ENCODE peak calls at places on chromosomes 11 and 22, in nine cellular contexts. One of them, this sample, is unnamed.

GRCh38 chr22:23688571-23688970 is 2.2 kb upstream of the RGL4 start:
- DNase-seq in GDM1: no peak
- DNase-seq in NCI-H2081: no peak
- DNase-seq in stimulated activated CD4-positive, alpha-beta T cell treated with anti-CD3 and anti-CD28 coated beads, Interleukin-15, amount 100 ng/mL, for 1 hour: no peak
- DNase-seq in globus pallidus: no peak
- DNase-seq in Daoy: no peak
- DNase-seq in progenitor cell of endocrine pancreas: no peak
- DNase-seq in HCT116: no peak
- DNase-seq in T follicular helper cell: no peak
- DNase-seq in this sample: no peak

GRCh38 chr11:2444301-2445106 is at the start of the genes KCNQ1 and TRPM5:
- DNase-seq in GDM1: peak; percentile 62
- DNase-seq in NCI-H2081: no peak
- DNase-seq in stimulated activated CD4-positive, alpha-beta T cell treated with anti-CD3 and anti-CD28 coated beads, Interleukin-15, amount 100 ng/mL, for 1 hour: peak; percentile 55
- DNase-seq in globus pallidus: peak; percentile 9
- DNase-seq in Daoy: peak; percentile 54
- DNase-seq in progenitor cell of endocrine pancreas: peak; percentile 64
- DNase-seq in HCT116: peak; percentile 24
- DNase-seq in T follicular helper cell: peak; percentile 71
- DNase-seq in this sample: no peak

GRCh38 chr22:45452565-45453449 is 39.3 kb downstream of the RIBC2 start:
- DNase-seq in GDM1: no peak
- DNase-seq in NCI-H2081: no peak
- DNase-seq in stimulated activated CD4-positive, alpha-beta T cell treated with anti-CD3 and anti-CD28 coated beads, Interleukin-15, amount 100 ng/mL, for 1 hour: no peak
- DNase-seq in globus pallidus: no peak
- DNase-seq in Daoy: peak; percentile 42
- DNase-seq in progenitor cell of endocrine pancreas: no peak
- DNase-seq in HCT116: no peak
- DNase-seq in T follicular helper cell: no peak
- DNase-seq in this sample: no peak

GRCh38 chr22:48858121-48858520 is 969.6 kb downstream of the BRD1 start:
- DNase-seq in GDM1: no peak
- DNase-seq in NCI-H2081: no peak
- DNase-seq in stimulated activated CD4-positive, alpha-beta T cell treated with anti-CD3 and anti-CD28 coated beads, Interleukin-15, amount 100 ng/mL, for 1 hour: no peak
- DNase-seq in globus pallidus: no peak
- DNase-seq in Daoy: no peak
- DNase-seq in progenitor cell of endocrine pancreas: no peak
- DNase-seq in HCT116: no peak
- DNase-seq in T follicular helper cell: no peak
- DNase-seq in this sample: no peak

GRCh38 chr11:27200779-27201453 is 160.3 kb downstream of the BBOX1 start:
- DNase-seq in GDM1: no peak
- DNase-seq in NCI-H2081: no peak
- DNase-seq in stimulated activated CD4-positive, alpha-beta T cell treated with anti-CD3 and anti-CD28 coated beads, Interleukin-15, amount 100 ng/mL, for 1 hour: no peak
- DNase-seq in globus pallidus: no peak
- DNase-seq in Daoy: no peak
- DNase-seq in progenitor cell of endocrine pancreas: no peak
- DNase-seq in HCT116: no peak
- DNase-seq in T follicular helper cell: no peak
- DNase-seq in this sample: no peak

GRCh38 chr11:61023086-61024035 is 51.9 kb downstream of the CD6 start:
- DNase-seq in GDM1: no peak
- DNase-seq in NCI-H2081: no peak
- DNase-seq in stimulated activated CD4-positive, alpha-beta T cell treated with anti-CD3 and anti-CD28 coated beads, Interleukin-15, amount 100 ng/mL, for 1 hour: peak; percentile 48
- DNase-seq in globus pallidus: no peak
- DNase-seq in Daoy: no peak
- DNase-seq in progenitor cell of endocrine pancreas: no peak
- DNase-seq in HCT116: no peak
- DNase-seq in T follicular helper cell: no peak
- DNase-seq in this sample: no peak

GRCh38 chr11:71447791-71448256 is 369 bp downstream of the DHCR7 start:
- DNase-seq in GDM1: no peak
- DNase-seq in NCI-H2081: peak; percentile 31
- DNase-seq in stimulated activated CD4-positive, alpha-beta T cell treated with anti-CD3 and anti-CD28 coated beads, Interleukin-15, amount 100 ng/mL, for 1 hour: no peak
- DNase-seq in globus pallidus: no peak
- DNase-seq in Daoy: no peak
- DNase-seq in progenitor cell of endocrine pancreas: no peak
- DNase-seq in HCT116: no peak
- DNase-seq in T follicular helper cell: no peak
- DNase-seq in this sample: no peak

GRCh38 chr11:38784164-38784563 is 2186.1 kb upstream of the RAG2 start:
- DNase-seq in GDM1: no peak
- DNase-seq in NCI-H2081: no peak
- DNase-seq in stimulated activated CD4-positive, alpha-beta T cell treated with anti-CD3 and anti-CD28 coated beads, Interleukin-15, amount 100 ng/mL, for 1 hour: no peak
- DNase-seq in globus pallidus: no peak
- DNase-seq in Daoy: no peak
- DNase-seq in progenitor cell of endocrine pancreas: no peak
- DNase-seq in HCT116: no peak
- DNase-seq in T follicular helper cell: no peak
- DNase-seq in this sample: no peak

GRCh38 chr11:73350908-73351636 is 25.1 kb upstream of the RELT start:
- DNase-seq in GDM1: peak; percentile 44
- DNase-seq in NCI-H2081: peak; percentile 56
- DNase-seq in stimulated activated CD4-positive, alpha-beta T cell treated with anti-CD3 and anti-CD28 coated beads, Interleukin-15, amount 100 ng/mL, for 1 hour: peak; percentile 32
- DNase-seq in globus pallidus: peak; percentile 50
- DNase-seq in Daoy: peak; percentile 50
- DNase-seq in progenitor cell of endocrine pancreas: no peak
- DNase-seq in HCT116: peak; percentile 41
- DNase-seq in T follicular helper cell: peak; percentile 45
- DNase-seq in this sample: peak; percentile 57